ENCODE peak calls at places on chromosomes 16 and 17, in ten cellular contexts. H, W, Y, Q, P, O, L, S, X and G are unnamed samples. For H3K4me1 and H3K36me3, the result is how much of the 10 kb centered on the place peaks cover.

GRCh38 chr16:89371386-89371785 is 119.0 kb downstream of the ANKRD11 start:
- DNase-seq in L (no peak), P (no peak), W (no peak), Y (no peak), H (no peak), S (no peak), O (no peak), Q (no peak), X (no peak), G (no peak)

GRCh38 chr17:67376509-67376891 is 581 bp upstream of the PITPNC1 start:
- DNase-seq in W (no peak), X (peak), Y (peak), P (no peak), Q (no peak), S (no peak), H (no peak), L (no peak), O (no peak), G (peak)

GRCh38 chr17:77462553-77463497 is 322.1 kb downstream of the SEC14L1 start:
- DNase-seq in P (no peak), X (no peak), S (no peak), W (no peak), O (no peak), H (no peak), Y (no peak), L (no peak), Q (no peak), G (no peak)

GRCh38 chr16:20911361-20911760 is 10.8 kb downstream of the LYRM1 start:
- DNase-seq in Q (no peak), O (no peak), H (no peak), W (no peak), X (no peak), L (no peak), P (no peak), S (no peak), Y (peak), G (no peak)

GRCh38 chr17:75271955-75272847 is 1.2 kb upstream of the MIF4GD start:
- DNase-seq in Y (peak), L (no peak), S (no peak), W (peak), O (no peak), H (no peak), X (no peak), P (peak), Q (no peak), G (no peak)

GRCh38 chr16:84823926-84824325 is 4.1 kb downstream of the CRISPLD2 start:
- DNase-seq in P (no peak), S (no peak), X (no peak), H (no peak), L (no peak), O (no peak), Q (no peak), Y (no peak), W (no peak), G (no peak)

GRCh38 chr16:11405331-11406176 is 60.3 kb downstream of the RMI2 start:
- DNase-seq in Y (no peak), W (peak), S (no peak), H (no peak), X (peak), L (peak), O (no peak), Q (no peak), P (no peak), G (no peak)

GRCh38 chr16:27461483-27462171 is 59.7 kb downstream of the IL21R start:
- DNase-seq in L (no peak), S (no peak), Q (no peak), H (no peak), O (no peak), Y (peak), P (no peak), X (no peak), W (no peak), G (no peak)

GRCh38 chr17:38454528-38454927 is 26.3 kb downstream of the ARHGAP23 start:
- DNase-seq in Q (peak), X (no peak), S (peak), Y (peak), W (no peak), O (peak), H (peak), P (peak), L (no peak), G (peak)

GRCh38 chr17:39872700-39873099 is 4.7 kb downstream of the ZPBP2 start:
- DNase-seq in L (no peak), Y (peak), X (no peak), O (no peak), P (no peak), Q (no peak), S (no peak), H (no peak), W (no peak), G (no peak)

GRCh38 chr16:6021544-6021943 is 923.9 kb upstream of the EEF2KMT start:
- DNase-seq in O (no peak), X (no peak), P (no peak), S (no peak), L (no peak), H (no peak), Y (no peak), Q (no peak), W (no peak), G (no peak)

GRCh38 chr16:30491744-30492308 is 19.3 kb downstream of the ITGAL start:
- DNase-seq in O (no peak), S (no peak), Q (no peak), Y (peak), W (no peak), X (no peak), L (no peak), P (no peak), H (no peak), G (peak)

GRCh38 chr16:52545544-52546262 is 1.2 kb downstream of the TOX3 start:
- DNase-seq in Y (no peak), H (no peak), P (peak), Q (no peak), S (no peak), W (peak), X (peak), L (peak), O (no peak), G (peak)

GRCh38 chr16:70267516-70267915 is 15.8 kb upstream of the EXOSC6 start:
- DNase-seq in S (no peak), O (peak), W (peak), P (no peak), H (no peak), Y (peak), Q (no peak), L (peak), X (peak), G (peak)

GRCh38 chr17:76793775-76794174 is 55.9 kb downstream of the MFSD11 start:
- DNase-seq in H (no peak), L (peak), S (no peak), Y (peak), W (peak), X (no peak), P (no peak), O (no peak), Q (no peak), G (no peak)

GRCh38 chr17:16925461-16926060 is 46.4 kb downstream of the TNFRSF13B start:
- DNase-seq in Q (no peak), W (peak), O (no peak), S (no peak), Y (no peak), L (no peak), P (no peak), H (no peak), X (no peak), G (no peak)

GRCh38 chr16:2189252-2189893 is 7.0 kb downstream of the CASKIN1 start:
- DNase-seq in L (no peak), S (no peak), O (no peak), P (no peak), Y (no peak), H (no peak), W (no peak), X (no peak), Q (no peak), G (no peak)

GRCh38 chr16:78227855-78228254 is 128.4 kb downstream of the WWOX start:
- DNase-seq in Y (no peak), O (no peak), H (no peak), Q (no peak), L (peak), W (peak), P (no peak), S (no peak), X (peak), G (no peak)

GRCh38 chr17:40433551-40434384 is 9.5 kb upstream of the IGFBP4 start:
- DNase-seq in H (no peak), X (no peak), P (no peak), Y (no peak), Q (no peak), S (no peak), O (peak), L (peak), W (peak), G (no peak)

GRCh38 chr16:85988306-85988705 is 89.3 kb downstream of the IRF8 start:
- DNase-seq in W (peak), Q (no peak), X (no peak), S (no peak), O (no peak), L (no peak), H (no peak), P (no peak), Y (no peak), G (no peak)

GRCh38 chr16:85987750-85988078 is 88.8 kb downstream of the IRF8 start:
- DNase-seq in Y (no peak), P (no peak), H (no peak), X (no peak), Q (no peak), S (no peak), O (no peak), W (no peak), L (no peak), G (no peak)

GRCh38 chr16:85989376-85989775 is 90.4 kb downstream of the IRF8 start:
- DNase-seq in L (no peak), Y (no peak), S (no peak), W (peak), Q (no peak), O (no peak), X (no peak), P (no peak), H (no peak), G (no peak)

GRCh38 chr16:85989863-85990643 is 91.1 kb downstream of the IRF8 start:
- DNase-seq in H (no peak), Y (no peak), W (peak), L (no peak), S (no peak), P (no peak), X (no peak), O (no peak), Q (no peak), G (peak)

GRCh38 chr16:85988723-85989313 is 89.9 kb downstream of the IRF8 start:
- DNase-seq in L (no peak), X (no peak), S (no peak), Q (no peak), Y (no peak), W (peak), P (no peak), H (no peak), O (no peak), G (no peak)
- H3K27ac ChIP-seq in L (no peak), X (no peak), S (no peak), Q (no peak), Y (no peak), W (no peak), P (no peak), H (no peak), O (no peak), G (no peak)

GRCh38 chr17:79437081-79437480 is 173.8 kb downstream of the RBFOX3 start:
- DNase-seq in X (no peak), P (no peak), L (no peak), Q (no peak), O (no peak), H (no peak), S (no peak), W (no peak), Y (no peak), G (no peak)
- H3K4me1 ChIP-seq in X (under half), P (under half), L (under half), Q (under half), O (under half), H (under half), S (under half), W (under half), Y (under half), G (under half)

GRCh38 chr17:2647961-2648360 is 54.5 kb downstream of the PAFAH1B1 start:
- DNase-seq in Q (no peak), P (no peak), W (no peak), H (no peak), S (no peak), X (no peak), Y (no peak), O (no peak), L (no peak), G (no peak)

GRCh38 chr17:2649191-2649590 is 55.7 kb downstream of the PAFAH1B1 start:
- DNase-seq in X (no peak), Q (no peak), P (no peak), O (no peak), W (no peak), S (no peak), L (no peak), H (no peak), Y (no peak), G (no peak)

GRCh38 chr17:2644971-2645370 is 51.5 kb downstream of the PAFAH1B1 start:
- DNase-seq in Q (no peak), Y (no peak), O (no peak), X (no peak), H (no peak), L (no peak), S (no peak), W (no peak), P (no peak), G (no peak)
- H3K36me3 ChIP-seq in Q (under half), Y (under half), O (half or more), X (under half), H (under half), L (under half), S (under half), W (half or more), P (half or more), G (under half)

DNA sequence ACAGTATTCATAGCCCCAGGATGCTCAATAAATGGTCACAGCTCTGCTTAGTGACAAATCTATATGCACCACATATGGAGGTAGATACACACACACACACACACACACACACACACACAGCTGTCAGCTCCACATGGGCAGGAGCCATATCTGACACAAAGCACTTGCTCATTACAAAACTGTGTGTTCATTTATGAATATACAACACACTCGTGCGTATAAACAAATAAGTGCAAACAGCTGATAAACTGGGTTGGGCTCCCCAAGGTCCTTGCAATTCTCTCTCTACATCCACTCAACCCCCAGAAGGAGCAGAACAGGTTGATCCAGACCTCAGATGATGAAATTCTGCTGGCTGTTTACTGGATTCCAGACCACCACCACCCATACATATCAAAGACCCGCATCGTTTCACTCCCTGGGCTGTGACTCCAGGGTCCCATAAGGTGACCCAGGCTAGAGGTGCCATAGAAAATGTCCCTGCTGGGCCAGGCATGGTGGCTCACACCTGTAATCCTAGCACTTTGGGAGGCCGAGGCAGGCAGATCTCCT is 140.7 kb downstream of the XYLT1 start:
- DNase-seq in X (no peak), P (no peak), O (no peak), Q (no peak), Y (no peak), W (no peak), H (no peak), L (no peak), S (no peak), G (no peak)
- H3K27ac ChIP-seq in X (no peak), P (no peak), O (no peak), Q (peak), Y (no peak), W (no peak), H (peak), L (no peak), S (peak), G (no peak)

DNA sequence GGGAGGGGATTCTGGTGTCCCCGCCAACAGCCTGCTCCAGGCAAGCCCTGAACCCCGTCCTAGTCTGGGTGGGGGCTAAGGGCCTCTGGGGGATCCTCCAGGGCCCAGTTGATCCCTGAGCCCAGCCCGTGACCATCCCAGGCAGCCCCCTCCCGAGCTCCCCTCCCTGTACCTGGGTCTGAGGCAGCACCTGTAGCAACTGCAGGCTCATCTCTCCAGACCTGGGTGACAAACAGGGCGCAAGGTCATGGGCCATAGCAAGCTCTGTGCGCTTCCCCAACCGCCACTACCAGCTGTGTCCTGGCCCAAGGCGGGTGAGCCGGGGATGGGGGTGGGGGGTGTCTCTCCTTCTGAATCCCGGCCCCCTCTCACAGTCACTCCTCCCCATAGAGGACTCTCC is 10.6 kb downstream of the CNGB1 start:
- DNase-seq in H (no peak), X (no peak), P (no peak), S (no peak), Q (no peak), O (no peak), W (no peak), Y (no peak), L (no peak), G (no peak)
- H3K4me1 ChIP-seq in H (under half), X (under half), P (under half), S (under half), Q (under half), O (under half), W (under half), Y (under half), L (under half), G (under half)

GRCh38 chr16:66522816-66523590 is 26.9 kb downstream of the TK2 start:
- DNase-seq in O (no peak), Q (no peak), L (no peak), S (no peak), X (no peak), W (no peak), Y (no peak), P (no peak), H (no peak), G (no peak)
- H3K36me3 ChIP-seq in O (under half), Q (under half), L (under half), S (under half), X (under half), W (under half), Y (under half), P (under half), H (under half), G (under half)

GRCh38 chr17:27620721-27621120 is 10.3 kb upstream of the LGALS9 start:
- DNase-seq in X (no peak), H (no peak), L (no peak), W (no peak), P (no peak), O (no peak), Y (no peak), Q (no peak), S (no peak), G (no peak)
- H3K27ac ChIP-seq in X (no peak), H (no peak), L (no peak), W (no peak), P (no peak), O (no peak), Y (no peak), Q (no peak), S (no peak), G (no peak)

GRCh38 chr17:63834431-63835166 is 7.1 kb upstream of the FTSJ3 start:
- DNase-seq in W (peak), S (no peak), O (no peak), H (no peak), L (peak), Q (no peak), X (peak), Y (peak), P (no peak), G (peak)

GRCh38 chr17:63833026-63833740 is 5.7 kb upstream of the FTSJ3 start:
- DNase-seq in Q (no peak), S (no peak), H (no peak), X (no peak), P (no peak), L (no peak), Y (no peak), W (no peak), O (no peak), G (no peak)

GRCh38 chr17:63832455-63832854 is 5.0 kb upstream of the FTSJ3 start:
- DNase-seq in Q (no peak), P (no peak), H (no peak), S (no peak), X (no peak), O (no peak), Y (no peak), L (no peak), W (no peak), G (no peak)

GRCh38 chr17:63835167-63835720 is 7.2 kb downstream of the SMARCD2 start:
- DNase-seq in S (no peak), W (no peak), Q (no peak), P (no peak), H (no peak), L (no peak), X (no peak), Y (no peak), O (no peak), G (no peak)

GRCh38 chr17:63833741-63834373 is 6.4 kb upstream of the FTSJ3 start:
- DNase-seq in Q (no peak), P (no peak), W (no peak), H (no peak), O (no peak), L (no peak), S (no peak), Y (no peak), X (no peak), G (no peak)
- H3K4me1 ChIP-seq in Q (under half), P (under half), W (under half), H (under half), O (under half), L (under half), S (half or more), Y (under half), X (under half), G (under half)